ENCODE peak calls at places on chromosomes 3 and 15, in five cellular contexts. F is posterior vena cava; Q is activated CD4-positive, alpha-beta T cell treated with anti-CD3 and anti-CD28 coated beads, Interleukin-2, amount 50 U/mL, for 1 hour; S is colonic mucosa; T is epithelial cell of esophagus. R is an unnamed sample.

GRCh38 chr15:77039217-77039533 is 31.7 kb downstream of the TSPAN3 start:
- DNase-seq in F (no peak), S (no peak), T (no peak), Q (no peak), R (no peak)

GRCh38 chr3:39090922-39091321 is 16.5 kb downstream of the GORASP1 start:
- DNase-seq in Q (no peak), S (no peak), F (no peak), T (no peak), R (no peak)

GRCh38 chr3:172582712-172583111 is 59.5 kb upstream of the TNFSF10 start:
- DNase-seq in F (no peak), S (no peak), T (peak; percentile 93), Q (no peak), R (peak; percentile 81)

GRCh38 chr15:77808077-77808476 is 175.4 kb upstream of the LINGO1 start:
- DNase-seq in Q (no peak), T (no peak), S (no peak), F (no peak), R (no peak)

GRCh38 chr15:91186892-91187644 is 87.0 kb downstream of the SV2B start:
- DNase-seq in F (no peak), Q (no peak), T (peak; percentile 63), S (no peak), R (no peak)

GRCh38 chr3:38108649-38109579 is 28.0 kb downstream of the ACAA1 start:
- DNase-seq in T (no peak), F (peak; percentile 66), Q (no peak), S (no peak), R (no peak)

GRCh38 chr3:123336441-123336851 is 112.4 kb downstream of the ADCY5 start:
- DNase-seq in S (no peak), T (no peak), Q (no peak), F (peak; percentile 70), R (no peak)

GRCh38 chr15:84599906-84600305 is 903 bp upstream of the ZSCAN2 start:
- DNase-seq in S (no peak), T (no peak), Q (no peak), F (peak; percentile 71), R (no peak)

GRCh38 chr3:176362191-176362731 is 835.0 kb downstream of the TBL1XR1 start:
- DNase-seq in T (no peak), F (peak; percentile 69), S (no peak), Q (no peak), R (no peak)

GRCh38 chr3:13011369-13012227 is 61.6 kb downstream of the IQSEC1 start:
- DNase-seq in T (peak; percentile 22), S (peak; percentile 45), Q (peak; percentile 80), F (peak; percentile 87), R (no peak)

GRCh38 chr3:71210257-71211002 is 373.1 kb downstream of the FOXP1 start:
- DNase-seq in T (peak; percentile 53), S (no peak), F (no peak), Q (no peak), R (no peak)

GRCh38 chr15:95718441-95718840 is 612.1 kb upstream of the NR2F2 start:
- DNase-seq in F (no peak), Q (no peak), S (peak; percentile 18), T (no peak), R (no peak)

GRCh38 chr3:132606085-132606484 is 9.0 kb downstream of the ACKR4 start:
- DNase-seq in S (no peak), Q (no peak), T (peak; percentile 43), F (no peak), R (no peak)

GRCh38 chr3:50264964-50265485 is 3.9 kb upstream of the SEMA3B start:
- DNase-seq in F (no peak), T (peak; percentile 70), S (no peak), Q (no peak), R (no peak)

R was measured in keratinocyte.